ENCODE peak calls at places on chromosomes 16 and 17, in ten cellular contexts. F is fibroblast of lung; O is CD8-positive, alpha-beta memory T cell; T is tibial artery; D is GM23248; B is naive thymus-derived CD4-positive, alpha-beta T cell; K is uterus; H is neural progenitor cell; R is colonic mucosa; S is thoracic aorta. Z is an unnamed sample.

GRCh38 chr17:66904760-66905637 is 59.5 kb upstream of the CACNG4 start:
- DNase-seq in F (peak), O (no peak), T (no peak), D (peak), B (no peak), K (peak), H (no peak), R (no peak), S (no peak), Z (no peak)

GRCh38 chr16:89422527-89422904 is 67.8 kb downstream of the ANKRD11 start:
- DNase-seq in F (peak), O (no peak), T (peak), D (peak), B (no peak), K (no peak), H (no peak), R (no peak), S (peak), Z (no peak)

GRCh38 chr17:48552453-48553189 is 7.7 kb upstream of the HOXB2 start:
- DNase-seq in F (peak), O (no peak), T (no peak), D (no peak), B (no peak), K (no peak), H (peak), R (no peak), S (no peak), Z (no peak)

GRCh38 chr17:4540224-4541040 is 14.8 kb downstream of the MYBBP1A start:
- DNase-seq in F (no peak), O (no peak), T (no peak), D (no peak), B (no peak), K (no peak), H (no peak), R (no peak), S (no peak), Z (no peak)

GRCh38 chr17:50213026-50214015 is 11.9 kb upstream of the COL1A1 start:
- DNase-seq in F (no peak), O (peak), T (no peak), D (peak), B (peak), K (peak), H (peak), R (peak), S (no peak), Z (no peak)

GRCh38 chr17:67829331-67829730 is 4.0 kb downstream of the BPTF start:
- DNase-seq in F (peak), O (peak), T (no peak), D (peak), B (peak), K (no peak), H (peak), R (no peak), S (no peak), Z (no peak)

GRCh38 chr17:48261297-48261880 is 153.8 kb downstream of the SNX11 start:
- DNase-seq in F (no peak), O (no peak), T (no peak), D (peak), B (no peak), K (no peak), H (peak), R (peak), S (no peak), Z (no peak)

GRCh38 chr17:70138309-70138865 is 30.9 kb upstream of the KCNJ2 start:
- DNase-seq in F (peak), O (no peak), T (no peak), D (peak), B (no peak), K (no peak), H (no peak), R (no peak), S (no peak), Z (peak)

GRCh38 chr17:74760404-74761105 is 12.1 kb downstream of the NHERF1 start:
- DNase-seq in F (no peak), O (no peak), T (no peak), D (no peak), B (no peak), K (no peak), H (peak), R (no peak), S (no peak), Z (no peak)

GRCh38 chr17:12815642-12816141 is 26.4 kb downstream of the ARHGAP44 start:
- DNase-seq in F (no peak), O (no peak), T (no peak), D (no peak), B (no peak), K (no peak), H (no peak), R (no peak), S (no peak), Z (no peak)
- H3K27ac ChIP-seq in F (no peak), O (no peak), T (no peak), D (no peak), B (no peak), K (no peak), H (no peak), R (peak), S (no peak), Z (no peak)

GRCh38 chr17:44109312-44109630 is 14.2 kb downstream of the HDAC5 start:
- DNase-seq in F (no peak), O (no peak), T (no peak), D (no peak), B (no peak), K (no peak), H (no peak), R (no peak), S (no peak), Z (no peak)
- H3K27ac ChIP-seq in F (peak), O (no peak), T (peak), D (peak), B (no peak), K (peak), H (no peak), R (peak), S (peak), Z (peak)

GRCh38 chr16:14155572-14156213 is 84.6 kb downstream of the MRTFB start:
- DNase-seq in F (no peak), O (no peak), T (no peak), D (no peak), B (no peak), K (no peak), H (no peak), R (no peak), S (no peak), Z (no peak)

GRCh38 chr16:14148016-14148415 is 76.9 kb downstream of the MRTFB start:
- DNase-seq in F (no peak), O (no peak), T (no peak), D (no peak), B (no peak), K (no peak), H (no peak), R (no peak), S (no peak), Z (no peak)

GRCh38 chr16:14150796-14151195 is 79.7 kb downstream of the MRTFB start:
- DNase-seq in F (no peak), O (no peak), T (no peak), D (no peak), B (no peak), K (no peak), H (no peak), R (no peak), S (no peak), Z (no peak)

GRCh38 chr16:14148569-14148968 is 77.5 kb downstream of the MRTFB start:
- DNase-seq in F (peak), O (no peak), T (no peak), D (peak), B (no peak), K (no peak), H (no peak), R (no peak), S (no peak), Z (no peak)

DNA sequence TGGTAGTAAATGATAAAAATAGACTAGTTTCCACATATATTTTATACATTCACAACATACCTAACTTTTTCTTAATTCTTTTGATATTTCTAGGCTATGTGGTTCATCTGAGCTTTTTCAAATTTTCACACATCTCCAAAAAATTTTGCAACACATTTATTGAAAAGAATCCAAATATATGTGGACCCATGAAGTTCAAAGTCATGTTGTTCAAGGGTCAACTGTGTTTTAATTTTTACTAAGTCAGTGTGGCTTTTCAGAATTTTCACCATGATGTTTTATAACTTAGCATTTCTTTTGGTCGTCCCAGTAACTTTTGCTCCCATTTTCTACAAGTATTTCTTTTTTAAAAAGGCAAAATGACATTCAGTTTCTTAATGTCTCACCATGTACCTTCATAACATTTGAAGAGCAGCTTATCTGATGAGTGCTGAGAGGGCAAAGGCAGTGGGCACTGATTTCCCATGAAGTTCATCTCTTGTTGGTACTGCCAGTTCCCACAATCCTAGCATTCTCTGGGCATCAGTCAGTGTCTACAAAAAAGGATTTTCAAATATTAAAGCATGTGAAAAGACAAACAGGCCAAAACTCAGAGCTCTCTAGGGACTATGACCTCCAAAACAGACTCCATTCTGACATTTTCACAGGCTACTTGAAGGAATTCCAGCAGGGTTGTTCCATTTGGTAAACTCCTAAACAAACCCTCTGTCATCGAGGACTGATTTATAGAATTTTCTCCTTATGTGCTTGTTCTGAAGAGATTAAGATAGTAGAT is 80.3 kb downstream of the MRTFB start:
- DNase-seq in F (no peak), O (no peak), T (no peak), D (peak), B (no peak), K (no peak), H (no peak), R (no peak), S (no peak), Z (no peak)
- H3K27ac ChIP-seq in F (peak), O (no peak), T (peak), D (peak), B (no peak), K (peak), H (no peak), R (no peak), S (peak), Z (no peak)

GRCh38 chr16:78607022-78607421 is 507.6 kb downstream of the WWOX start:
- DNase-seq in F (no peak), O (no peak), T (no peak), D (no peak), B (no peak), K (no peak), H (no peak), R (no peak), S (no peak), Z (no peak)
- H3K27ac ChIP-seq in F (no peak), O (no peak), T (no peak), D (no peak), B (no peak), K (peak), H (no peak), R (no peak), S (no peak), Z (no peak)

GRCh38 chr17:81959362-81960129 is 1.4 kb downstream of the NOTUM start:
- DNase-seq in F (peak), O (peak), T (no peak), D (peak), B (peak), K (peak), H (peak), R (peak), S (no peak), Z (peak)
- H3K27ac ChIP-seq in F (no peak), O (peak), T (no peak), D (no peak), B (no peak), K (no peak), H (no peak), R (no peak), S (no peak), Z (no peak)

GRCh38 chr16:66911112-66911511 is 7.6 kb downstream of the CDH16 start:
- DNase-seq in F (no peak), O (no peak), T (no peak), D (peak), B (no peak), K (no peak), H (no peak), R (no peak), S (no peak), Z (no peak)
- H3K27ac ChIP-seq in F (no peak), O (no peak), T (no peak), D (no peak), B (no peak), K (no peak), H (no peak), R (no peak), S (no peak), Z (no peak)

DNA sequence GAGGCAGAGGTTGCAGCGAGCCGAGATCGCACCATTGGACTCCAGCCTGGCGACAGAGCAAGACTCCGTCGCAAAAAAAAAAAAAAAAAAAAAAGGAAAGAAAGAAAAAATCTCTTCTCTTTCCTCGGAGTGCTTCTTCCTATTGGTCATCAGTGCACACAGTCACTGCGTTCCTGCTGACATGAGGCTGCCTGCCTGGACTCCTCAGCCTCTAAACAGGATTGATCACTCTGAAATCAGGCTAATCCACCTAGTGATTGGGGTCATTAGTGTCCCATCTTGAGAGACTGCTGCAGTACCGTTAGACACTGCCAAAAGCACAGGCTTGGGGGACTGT is 30.8 kb downstream of the PLCD3 start:
- DNase-seq in F (no peak), O (no peak), T (no peak), D (peak), B (no peak), K (no peak), H (no peak), R (no peak), S (no peak), Z (no peak)
- H3K27ac ChIP-seq in F (no peak), O (no peak), T (peak), D (peak), B (no peak), K (peak), H (no peak), R (no peak), S (peak), Z (no peak)

DNA sequence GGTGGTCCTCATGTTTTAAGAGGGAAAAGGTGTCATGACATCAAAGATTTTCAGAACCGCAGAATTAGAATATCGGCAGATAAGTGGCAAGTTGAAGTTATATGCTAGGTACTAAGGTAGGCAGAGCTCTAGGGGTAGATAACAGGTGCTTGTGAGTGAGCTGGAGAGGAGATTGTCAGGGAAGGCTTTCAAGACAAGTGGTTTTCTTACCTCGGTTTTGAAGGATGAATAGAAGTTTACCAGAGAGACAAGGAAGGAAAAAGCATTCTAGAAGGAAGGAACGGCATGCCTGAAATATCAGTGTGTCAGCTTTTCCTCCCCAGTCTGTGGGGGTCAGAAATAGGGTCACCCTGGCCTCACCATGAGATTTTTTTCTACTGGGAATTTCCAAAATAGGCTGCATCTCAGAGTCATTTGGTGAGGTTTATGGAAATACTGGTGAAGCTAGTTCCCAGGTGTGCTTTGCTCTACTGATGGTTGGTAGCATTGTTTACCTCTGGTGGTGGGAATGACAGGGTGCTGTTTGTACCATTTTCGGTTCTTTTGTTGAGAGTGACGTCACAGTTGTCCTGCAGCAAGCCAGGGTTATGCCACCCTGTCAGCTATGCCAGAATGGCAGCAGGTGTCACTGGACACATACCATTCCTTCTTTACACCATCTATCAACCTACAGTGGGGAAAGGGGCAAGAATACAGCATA is 112.5 kb downstream of the MSI2 start:
- DNase-seq in F (no peak), O (no peak), T (no peak), D (no peak), B (no peak), K (no peak), H (no peak), R (no peak), S (no peak), Z (no peak)
- H3K27ac ChIP-seq in F (no peak), O (no peak), T (no peak), D (no peak), B (no peak), K (no peak), H (peak), R (no peak), S (no peak), Z (no peak)

GRCh38 chr16:48963901-48964615 is 317.6 kb downstream of the CBLN1 start:
- DNase-seq in F (peak), O (no peak), T (no peak), D (peak), B (no peak), K (no peak), H (no peak), R (no peak), S (no peak), Z (no peak)
- H3K27ac ChIP-seq in F (peak), O (no peak), T (no peak), D (peak), B (no peak), K (peak), H (no peak), R (no peak), S (no peak), Z (no peak)

Z was measured in tibial nerve.